ENCODE peak calls at places on chromosome 13, in six cellular contexts. M, F, R, P, V and I are unnamed samples.

GRCh38 chr13:111467111-111467890 is 146.9 kb downstream of the TEX29 start:
- DNase-seq in P (no peak), V (no peak), R (no peak), M (no peak), F (no peak), I (no peak)

GRCh38 chr13:22372261-22372660 is 701.4 kb downstream of the FGF9 start:
- DNase-seq in V (no peak), M (no peak), F (no peak), P (no peak), R (no peak), I (no peak)

GRCh38 chr13:59681630-59682311 is 482.0 kb downstream of the DIAPH3 start:
- DNase-seq in P (no peak), M (no peak), F (no peak), V (no peak), R (no peak), I (no peak)

GRCh38 chr13:75482820-75483079 is 781 bp upstream of the TBC1D4 start:
- DNase-seq in M (no peak), F (no peak), R (no peak), P (no peak), V (no peak), I (no peak)

GRCh38 chr13:108656742-108657141 is 27.3 kb downstream of the MYO16 start:
- DNase-seq in M (no peak), P (no peak), V (no peak), R (no peak), F (no peak), I (no peak)

GRCh38 chr13:57630661-57631606 is 610 bp upstream of the PCDH17 start:
- DNase-seq in F (peak), M (peak), V (no peak), P (no peak), R (peak), I (peak)

GRCh38 chr13:60258349-60258748 is 94.6 kb upstream of the DIAPH3 start:
- DNase-seq in V (no peak), F (no peak), M (no peak), P (no peak), R (no peak), I (no peak)

GRCh38 chr13:94345374-94346195 is 133.9 kb downstream of the DCT start:
- DNase-seq in M (peak), F (peak), P (no peak), V (no peak), R (peak), I (peak)

GRCh38 chr13:26964278-26965057 is 203.9 kb upstream of the GPR12 start:
- DNase-seq in V (no peak), P (no peak), M (peak), R (peak), F (peak), I (peak)

GRCh38 chr13:29165840-29166239 is 345.7 kb downstream of the MTUS2 start:
- DNase-seq in M (no peak), F (no peak), P (no peak), V (no peak), R (no peak), I (no peak)

GRCh38 chr13:24459234-24459633 is 53.3 kb downstream of the PARP4 start:
- DNase-seq in P (no peak), M (peak), R (no peak), F (peak), V (no peak), I (no peak)

GRCh38 chr13:70714993-70715392 is 606.7 kb upstream of the KLHL1 start:
- DNase-seq in P (no peak), V (no peak), R (no peak), F (no peak), M (no peak), I (no peak)

GRCh38 chr13:40271931-40272775 is 394.3 kb downstream of the FOXO1 start:
- DNase-seq in M (peak), V (peak), R (no peak), F (no peak), P (no peak), I (peak)